ENCODE peak calls at places on chromosomes 16 and 17, in five cellular contexts. Q is cardiac muscle cell, K is brain microvascular endothelial cell, L is H1, T is HL-60. S is an unnamed sample.

GRCh38 chr16:268141-269053 is 7.3 kb downstream of the RGS11 start:
- DNase-seq in T (no peak), Q (no peak), L (no peak), K (no peak), S (no peak)

GRCh38 chr16:67173808-67174705 is 3.7 kb downstream of the NOL3 start:
- DNase-seq in L (no peak), K (peak), T (no peak), Q (peak), S (no peak)

GRCh38 chr17:36937001-36937960 is at the start of gene LHX1:
- DNase-seq in Q (peak), L (no peak), K (no peak), T (no peak), S (no peak)

GRCh38 chr17:56678249-56679144 is 85.0 kb downstream of the NOG start:
- DNase-seq in L (no peak), T (no peak), K (no peak), Q (peak), S (no peak)

GRCh38 chr17:75693500-75694481 is 26.7 kb downstream of the SAP30BP start:
- DNase-seq in K (no peak), L (no peak), Q (peak), T (no peak), S (peak)

GRCh38 chr17:70172449-70172848 is 3.1 kb downstream of the KCNJ2 start:
- DNase-seq in Q (no peak), T (no peak), L (no peak), K (no peak), S (no peak)

GRCh38 chr17:77433385-77434135 is 292.8 kb downstream of the SEC14L1 start:
- DNase-seq in L (no peak), T (no peak), K (peak), Q (peak), S (peak)

GRCh38 chr16:51556694-51557327 is 405.7 kb upstream of the SALL1 start:
- DNase-seq in L (no peak), Q (no peak), T (no peak), K (peak), S (peak)

GRCh38 chr17:81722184-81723120 is 10.4 kb downstream of the SLC25A10 start:
- DNase-seq in K (no peak), L (no peak), Q (no peak), T (no peak), S (no peak)

GRCh38 chr17:13531701-13532100 is 70.0 kb downstream of the HS3ST3A1 start:
- DNase-seq in Q (no peak), T (no peak), K (no peak), L (no peak), S (no peak)

GRCh38 chr16:11586375-11586855 is 304 bp downstream of the LITAF start:
- DNase-seq in T (no peak), K (no peak), L (no peak), Q (no peak), S (no peak)

GRCh38 chr16:10833271-10833670 is 14.7 kb upstream of the TVP23A start:
- DNase-seq in Q (no peak), T (no peak), K (no peak), L (no peak), S (no peak)

GRCh38 chr17:80123791-80124190 is 22.4 kb downstream of the GAA start:
- DNase-seq in K (no peak), T (no peak), L (no peak), Q (no peak), S (no peak)

GRCh38 chr17:31521632-31522283 is 130.3 kb downstream of the RAB11FIP4 start:
- DNase-seq in Q (no peak), K (no peak), L (no peak), T (no peak), S (no peak)

GRCh38 chr16:22001591-22001990 is 675 bp upstream of the PDZD9 start:
- DNase-seq in L (no peak), T (no peak), Q (no peak), K (no peak), S (peak)

GRCh38 chr16:2214721-2214970 is at the start of gene PGP:
- DNase-seq in Q (no peak), L (no peak), K (no peak), T (no peak), S (no peak)

GRCh38 chr17:66549731-66550207 is 247.4 kb downstream of the PRKCA start:
- DNase-seq in T (no peak), K (peak), L (no peak), Q (no peak), S (peak)

GRCh38 chr17:50620237-50620636 is 14.4 kb upstream of the ABCC3 start:
- DNase-seq in K (no peak), L (no peak), T (no peak), Q (no peak), S (no peak)

GRCh38 chr17:50619489-50619888 is 15.2 kb upstream of the ABCC3 start:
- DNase-seq in L (no peak), T (no peak), Q (no peak), K (no peak), S (no peak)

GRCh38 chr17:50621562-50621961 is 13.1 kb upstream of the ABCC3 start:
- DNase-seq in L (no peak), K (no peak), Q (no peak), T (no peak), S (no peak)

GRCh38 chr17:50618941-50619340 is 15.7 kb upstream of the ABCC3 start:
- DNase-seq in T (no peak), K (no peak), L (no peak), Q (no peak), S (no peak)

GRCh38 chr17:50620848-50621247 is 13.8 kb upstream of the ABCC3 start:
- DNase-seq in T (no peak), Q (no peak), L (no peak), K (no peak), S (no peak)
- TF ChIP-seq CTCF in T (no peak), Q (peak), L (peak), K (peak), S (no peak)

GRCh38 chr17:83115202-83115651 is 35.8 kb downstream of the METRNL start:
- DNase-seq in L (no peak), Q (no peak), K (no peak), T (no peak), S (no peak)
- H3K4me3 ChIP-seq in L (no peak), Q (no peak), K (no peak), T (no peak), S (no peak)

GRCh38 chr17:40452074-40452787 is 9.0 kb downstream of the IGFBP4 start:
- DNase-seq in T (no peak), L (no peak), Q (no peak), K (peak), S (peak)

GRCh38 chr17:40451420-40451819 is 8.2 kb downstream of the IGFBP4 start:
- DNase-seq in T (no peak), K (no peak), Q (peak), L (no peak), S (no peak)

GRCh38 chr17:40453881-40454630 is 10.8 kb downstream of the IGFBP4 start:
- DNase-seq in T (no peak), Q (no peak), L (no peak), K (no peak), S (no peak)

GRCh38 chr17:40450175-40450574 is 6.9 kb downstream of the IGFBP4 start:
- DNase-seq in T (no peak), K (no peak), Q (no peak), L (peak), S (no peak)

DNA sequence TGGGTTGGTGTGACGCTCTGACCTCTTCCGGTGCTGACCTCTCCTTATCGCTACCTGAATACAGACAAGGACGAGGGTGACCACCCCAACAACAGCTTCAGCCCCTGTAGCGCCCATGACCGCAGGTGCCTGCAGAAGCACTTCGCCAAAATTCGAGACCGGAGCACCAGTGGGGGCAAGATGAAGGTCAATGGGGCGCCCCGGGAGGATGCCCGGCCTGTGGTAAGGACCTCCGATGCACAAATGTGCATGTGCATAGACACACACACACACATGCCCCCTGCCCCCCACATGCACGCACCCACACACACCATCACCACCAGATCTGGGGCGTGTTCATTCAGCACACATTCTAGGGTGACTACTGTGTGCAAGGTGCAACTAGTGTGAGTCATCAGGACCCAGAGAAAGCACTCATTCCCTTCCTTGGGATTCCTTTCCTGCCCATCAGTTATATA is 9.7 kb downstream of the IGFBP4 start:
- DNase-seq in T (no peak), L (no peak), K (no peak), Q (no peak), S (no peak)
- TF ChIP-seq CTCF in T (no peak), L (no peak), K (no peak), Q (no peak), S (no peak)

GRCh38 chr17:48592592-48592991 is 987 bp downstream of the HOXB5 start:
- DNase-seq in Q (no peak), L (no peak), T (no peak), K (no peak), S (no peak)

GRCh38 chr17:48590603-48591161 is 641 bp upstream of the HOXB3 start:
- DNase-seq in Q (no peak), K (no peak), L (no peak), T (no peak), S (no peak)

GRCh38 chr17:48589831-48590602 is at the start of gene HOXB3:
- DNase-seq in T (no peak), K (no peak), L (no peak), Q (no peak), S (peak)

GRCh38 chr17:48592097-48592496 is 1.5 kb downstream of the HOXB5 start:
- DNase-seq in K (no peak), Q (no peak), T (no peak), L (no peak), S (no peak)

DNA sequence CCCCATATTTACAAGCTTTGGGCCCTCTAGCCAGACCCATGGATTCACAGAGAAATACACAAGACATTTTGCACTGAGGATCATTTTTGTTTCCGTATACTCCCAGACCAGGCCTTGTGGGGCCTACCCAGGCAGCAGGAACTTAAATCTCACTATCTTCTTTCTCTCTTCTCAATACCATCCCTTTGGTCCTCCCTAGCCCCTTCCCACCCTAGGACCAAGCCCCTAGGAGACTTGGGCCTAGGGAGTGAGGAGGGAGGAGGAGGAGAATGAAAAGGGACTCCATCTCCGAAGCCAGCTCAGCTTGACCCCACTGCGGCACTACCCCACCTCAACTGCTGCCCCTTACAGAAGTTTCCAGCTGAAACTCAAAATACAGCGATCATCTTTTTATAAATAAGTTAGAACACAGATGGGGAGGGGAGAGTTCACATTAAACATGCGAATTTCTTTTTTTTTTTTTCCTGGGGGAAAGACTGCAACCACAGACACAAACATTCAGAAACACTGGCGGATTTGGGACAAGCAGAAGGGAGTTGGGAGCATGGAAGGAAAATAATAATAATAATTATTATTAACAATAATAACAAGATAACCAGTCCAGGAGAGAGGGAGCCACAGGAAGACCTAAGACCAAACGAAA is 1.5 kb upstream of the HOXB3 start:
- DNase-seq in T (no peak), K (no peak), Q (no peak), L (no peak), S (no peak)
- H3K4me3 ChIP-seq in T (no peak), K (peak), Q (no peak), L (no peak), S (peak)

DNA sequence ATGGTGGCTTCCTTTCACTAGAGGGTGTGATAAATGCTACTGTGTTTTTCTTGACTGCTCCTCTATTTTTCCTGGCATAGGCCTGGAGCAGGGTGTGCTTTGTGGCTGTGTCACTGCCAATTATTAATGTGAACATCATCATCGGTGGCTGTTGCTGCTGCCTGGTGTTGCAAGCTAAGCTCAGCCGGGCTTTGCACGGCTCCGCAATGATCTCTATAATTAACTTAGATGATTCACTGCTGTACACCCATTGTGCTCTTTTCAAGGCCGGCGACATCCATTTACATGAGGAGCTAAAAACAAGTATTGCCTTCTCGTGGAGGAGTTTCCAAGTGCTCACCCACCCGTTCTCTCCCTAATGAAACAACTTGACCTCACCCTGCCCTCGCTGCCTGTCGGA is 160.1 kb upstream of the IRX3 start:
- DNase-seq in Q (no peak), L (no peak), T (peak), K (peak), S (peak)
- TF ChIP-seq CTCF in Q (no peak), L (no peak), T (no peak), K (no peak), S (no peak)

GRCh38 chr17:38922538-38923291 is 2.7 kb upstream of the LASP1NB start:
- DNase-seq in L (no peak), Q (no peak), K (no peak), T (no peak), S (no peak)

GRCh38 chr17:38921756-38922411 is 3.5 kb upstream of the LASP1NB start:
- DNase-seq in K (no peak), L (no peak), T (no peak), Q (no peak), S (no peak)

GRCh38 chr17:38920374-38921291 is 4.8 kb upstream of the LASP1NB start:
- DNase-seq in T (no peak), K (no peak), L (no peak), Q (peak), S (no peak)

GRCh38 chr17:38926290-38927070 is 1.1 kb downstream of the LASP1NB start:
- DNase-seq in T (peak), L (no peak), K (no peak), Q (no peak), S (no peak)

DNA sequence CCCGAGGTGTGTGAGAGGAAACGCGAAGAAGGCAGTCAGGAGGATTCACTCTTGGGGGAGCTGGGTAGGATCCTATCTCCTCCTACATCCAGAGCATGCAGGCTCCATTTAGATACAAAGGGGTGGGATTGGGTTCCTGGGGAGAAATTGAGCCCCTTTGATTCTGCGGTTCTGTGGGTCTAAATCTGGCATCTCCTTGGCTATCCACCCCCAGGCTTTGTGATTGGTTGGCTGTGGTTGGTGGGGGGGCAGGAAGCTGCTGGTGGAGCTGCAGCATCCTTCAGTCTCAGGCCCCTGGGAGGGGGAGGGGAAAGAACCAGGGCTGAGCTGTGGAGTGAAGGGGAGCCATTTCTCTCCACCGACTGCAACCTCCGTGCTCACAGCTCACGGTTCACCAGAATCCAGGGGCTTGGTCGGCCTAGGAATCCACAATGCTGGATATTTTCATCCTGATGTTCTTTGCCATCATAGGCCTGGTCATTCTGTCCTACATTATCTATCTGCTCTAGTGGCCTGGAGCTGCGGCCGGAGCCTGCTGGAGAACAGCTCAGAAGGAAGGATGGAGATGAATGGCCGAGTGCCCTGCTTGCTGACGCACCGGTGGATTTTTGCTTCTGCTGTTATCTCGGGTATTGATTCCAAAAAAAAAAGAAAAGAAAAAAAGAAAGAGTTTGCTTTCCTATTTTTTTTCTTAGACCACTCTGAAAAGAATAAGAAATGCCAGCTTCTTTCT is at the start of gene LASP1NB:
- DNase-seq in T (no peak), L (no peak), K (peak), Q (peak), S (no peak)
- H3K4me3 ChIP-seq in T (no peak), L (no peak), K (peak), Q (no peak), S (peak)

GRCh38 chr16:81315271-81316175 is 761 bp downstream of the GAN start:
- DNase-seq in T (peak), Q (peak), L (no peak), K (peak), S (no peak)
- TF ChIP-seq CTCF in T (no peak), Q (peak), L (no peak), K (peak), S (peak)

GRCh38 chr16:24986512-24987303 is 28.5 kb downstream of the ARHGAP17 start:
- DNase-seq in L (no peak), K (peak), T (peak), Q (peak), S (peak)
- H3K4me3 ChIP-seq in L (no peak), K (peak), T (no peak), Q (no peak), S (peak)

GRCh38 chr16:4615389-4616046 is 830 bp upstream of the UBALD1 start:
- DNase-seq in K (no peak), Q (no peak), L (no peak), T (no peak), S (no peak)

GRCh38 chr16:4612474-4612931 is 2.2 kb downstream of the UBALD1 start:
- DNase-seq in Q (no peak), L (no peak), T (peak), K (no peak), S (no peak)

GRCh38 chr16:4614571-4615388 is at the start of gene UBALD1:
- DNase-seq in T (peak), K (peak), Q (peak), L (no peak), S (no peak)

GRCh38 chr16:4612977-4613635 is 1.6 kb downstream of the UBALD1 start:
- DNase-seq in K (no peak), T (peak), L (no peak), Q (no peak), S (no peak)

GRCh38 chr16:4613636-4614570 is 785 bp downstream of the UBALD1 start:
- DNase-seq in T (peak), Q (peak), L (no peak), K (peak), S (no peak)
- TF ChIP-seq CTCF in T (no peak), Q (no peak), L (no peak), K (no peak), S (no peak)

S was measured in AG04449.